ENCODE peak calls at places on chromosome 13, in four cellular contexts. B is SK-N-SH, U is K562, O is HepG2. V is an unnamed sample.

GRCh38 chr13:45207319-45207718 is 6.5 kb upstream of the KCTD4 start:
- DNase-seq in B (no peak), U (no peak), O (no peak), V (no peak)

GRCh38 chr13:45807520-45808099 is 43.9 kb downstream of the SIAH3 start:
- DNase-seq in U (peak), O (peak), B (peak), V (peak)

GRCh38 chr13:110965038-110965754 is 50.3 kb upstream of the ANKRD10 start:
- DNase-seq in B (no peak), O (peak), U (peak), V (peak)

GRCh38 chr13:30866692-30867669 is 39.1 kb upstream of the MEDAG start:
- DNase-seq in U (no peak), O (no peak), B (peak), V (no peak)

GRCh38 chr13:48531416-48532145 is 1.3 kb downstream of the RCBTB2 start:
- DNase-seq in B (no peak), O (peak), U (no peak), V (no peak)

GRCh38 chr13:31096624-31097302 is 64.9 kb downstream of the HSPH1 start:
- DNase-seq in O (no peak), U (no peak), B (no peak), V (no peak)

GRCh38 chr13:47036291-47037008 is 139.6 kb upstream of the HTR2A start:
- DNase-seq in U (no peak), B (no peak), O (no peak), V (no peak)

GRCh38 chr13:75544681-75545333 is 4.8 kb upstream of the UCHL3 start:
- DNase-seq in O (peak), U (no peak), B (no peak), V (no peak)

GRCh38 chr13:55234311-55234710 is 1906.4 kb upstream of the PRR20A start:
- DNase-seq in O (no peak), B (no peak), U (no peak), V (no peak)

GRCh38 chr13:26785845-26786630 is 25.5 kb upstream of the GPR12 start:
- DNase-seq in U (no peak), B (no peak), O (no peak), V (no peak)

GRCh38 chr13:40946485-40946884 is 72.6 kb downstream of the ELF1 start:
- DNase-seq in U (no peak), O (no peak), B (no peak), V (no peak)

GRCh38 chr13:90867336-90867683 is 480.2 kb upstream of the MIR17HG start:
- DNase-seq in U (peak), O (peak), B (peak), V (peak)

GRCh38 chr13:105979586-105979985 is 555.9 kb downstream of the EFNB2 start:
- DNase-seq in O (no peak), U (no peak), B (no peak), V (no peak)

GRCh38 chr13:105598551-105598950 is 936.9 kb downstream of the EFNB2 start:
- DNase-seq in U (no peak), O (no peak), B (no peak), V (no peak)

GRCh38 chr13:44667950-44668349 is 91.8 kb upstream of the TSC22D1 start:
- DNase-seq in O (no peak), U (no peak), B (no peak), V (no peak)

GRCh38 chr13:106336663-106337062 is 198.8 kb downstream of the EFNB2 start:
- DNase-seq in B (no peak), O (no peak), U (no peak), V (no peak)

GRCh38 chr13:51577690-51578089 is 6.6 kb upstream of the WDFY2 start:
- DNase-seq in O (no peak), B (no peak), U (no peak), V (no peak)

GRCh38 chr13:59281453-59281852 is 882.3 kb downstream of the DIAPH3 start:
- DNase-seq in O (no peak), B (no peak), U (no peak), V (no peak)

GRCh38 chr13:49279112-49279511 is 31.4 kb downstream of the CDADC1 start:
- DNase-seq in B (no peak), U (no peak), O (no peak), V (no peak)

GRCh38 chr13:76692326-76692725 is 193.9 kb downstream of the KCTD12 start:
- DNase-seq in O (no peak), B (no peak), U (no peak), V (no peak)

GRCh38 chr13:99303863-99304521 is 3.2 kb downstream of the GPR183 start:
- DNase-seq in O (no peak), U (no peak), B (no peak), V (no peak)

GRCh38 chr13:97125051-97125809 is 96.9 kb upstream of the MBNL2 start:
- DNase-seq in O (peak), B (peak), U (no peak), V (peak)

GRCh38 chr13:37484056-37484455 is 114.5 kb downstream of the POSTN start:
- DNase-seq in O (no peak), U (no peak), B (no peak), V (no peak)

GRCh38 chr13:75454497-75454896 is 27.5 kb downstream of the TBC1D4 start:
- DNase-seq in B (no peak), U (no peak), O (no peak), V (no peak)

GRCh38 chr13:71867101-71867814 is at the start of gene DACH1:
- DNase-seq in U (no peak), B (peak), O (peak), V (no peak)

GRCh38 chr13:97108535-97108910 is 113.6 kb upstream of the MBNL2 start:
- DNase-seq in B (no peak), U (no peak), O (no peak), V (no peak)

GRCh38 chr13:20848944-20849343 is 53.6 kb downstream of the XPO4 start:
- DNase-seq in B (no peak), O (no peak), U (no peak), V (no peak)

GRCh38 chr13:49620170-49620621 is 8.1 kb upstream of the ARL11 start:
- DNase-seq in B (no peak), U (no peak), O (no peak), V (no peak)

GRCh38 chr13:49652691-49653305 is 24.5 kb downstream of the ARL11 start:
- DNase-seq in U (peak), B (peak), O (peak), V (peak)

GRCh38 chr13:99280166-99280565 is 22.0 kb upstream of the GPR18 start:
- DNase-seq in B (no peak), O (no peak), U (no peak), V (no peak)

GRCh38 chr13:107553838-107554237 is 661.5 kb downstream of the LIG4 start:
- DNase-seq in U (no peak), O (no peak), B (peak), V (no peak)

GRCh38 chr13:110308377-110309158 is 1.5 kb downstream of the COL4A2 start:
- DNase-seq in B (peak), O (no peak), U (no peak), V (no peak)

GRCh38 chr13:26308836-26309235 is 54.9 kb downstream of the CDK8 start:
- DNase-seq in U (no peak), B (no peak), O (no peak), V (no peak)

GRCh38 chr13:34011552-34012085 is 193.7 kb downstream of the RFC3 start:
- DNase-seq in B (no peak), U (no peak), O (peak), V (no peak)

GRCh38 chr13:73273276-73273675 is 214.5 kb downstream of the KLF5 start:
- DNase-seq in O (no peak), B (no peak), U (no peak), V (no peak)

GRCh38 chr13:48730971-48731658 is 77.4 kb downstream of the CYSLTR2 start:
- DNase-seq in U (no peak), O (no peak), B (no peak), V (peak)

GRCh38 chr13:103275079-103275478 is 208.9 kb upstream of the SLC10A2 start:
- DNase-seq in U (no peak), O (no peak), B (no peak), V (no peak)

GRCh38 chr13:108306768-108307332 is 37.3 kb downstream of the TNFSF13B start:
- DNase-seq in O (no peak), U (no peak), B (no peak), V (no peak)

GRCh38 chr13:102879793-102880499 is 34.1 kb downstream of the ERCC5 start:
- DNase-seq in U (no peak), O (no peak), B (no peak), V (no peak)

GRCh38 chr13:107192289-107192688 is 624.4 kb upstream of the ARGLU1 start:
- DNase-seq in U (no peak), B (no peak), O (peak), V (no peak)

GRCh38 chr13:63201493-63201892 is 1785.8 kb upstream of the PCDH20 start:
- DNase-seq in O (no peak), B (no peak), U (no peak), V (no peak)

GRCh38 chr13:63198076-63198475 is 1782.4 kb upstream of the PCDH20 start:
- DNase-seq in B (no peak), O (no peak), U (no peak), V (no peak)
- TF ChIP-seq ELF1 in B (no peak), O (no peak), U (no peak), V (no peak)

GRCh38 chr13:113366031-113366588 is 2.2 kb upstream of the GRTP1 start:
- DNase-seq in U (no peak), B (no peak), O (no peak), V (no peak)
- TF ChIP-seq REST in U (no peak), B (no peak), O (no peak), V (no peak)

DNA sequence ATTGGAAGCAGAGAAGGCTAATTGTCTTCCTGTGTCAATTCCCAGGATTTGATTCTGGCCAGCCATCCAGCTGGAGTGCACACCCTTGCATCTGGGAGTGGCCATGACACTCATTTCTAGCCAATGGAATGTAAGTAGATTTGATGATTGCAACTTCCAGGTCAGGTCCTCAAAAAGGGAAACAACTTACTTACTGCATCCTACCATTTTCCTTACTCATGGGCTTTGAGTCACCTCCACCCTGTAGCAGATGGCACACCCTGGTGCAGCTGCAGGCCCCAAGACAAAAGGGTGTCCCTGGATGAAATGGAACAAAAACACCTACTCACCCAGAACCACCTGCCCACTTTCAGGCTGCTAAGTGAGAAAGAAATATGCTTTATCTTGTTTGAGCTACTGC is 27.3 kb upstream of the MPHOSPH8 start:
- DNase-seq in O (no peak), B (no peak), U (no peak), V (no peak)
- TF ChIP-seq ELF1 in O (no peak), B (no peak), U (no peak), V (no peak)

GRCh38 chr13:42123600-42123999 is 75.2 kb downstream of the DGKH start:
- DNase-seq in U (no peak), O (no peak), B (no peak), V (no peak)
- TF ChIP-seq REST in U (no peak), O (no peak), B (no peak), V (no peak)

GRCh38 chr13:23159205-23159586 is 21.6 kb upstream of the SGCG start:
- DNase-seq in B (peak), O (peak), U (peak), V (no peak)
- TF ChIP-seq ELF1 in B (no peak), O (no peak), U (no peak), V (no peak)

DNA sequence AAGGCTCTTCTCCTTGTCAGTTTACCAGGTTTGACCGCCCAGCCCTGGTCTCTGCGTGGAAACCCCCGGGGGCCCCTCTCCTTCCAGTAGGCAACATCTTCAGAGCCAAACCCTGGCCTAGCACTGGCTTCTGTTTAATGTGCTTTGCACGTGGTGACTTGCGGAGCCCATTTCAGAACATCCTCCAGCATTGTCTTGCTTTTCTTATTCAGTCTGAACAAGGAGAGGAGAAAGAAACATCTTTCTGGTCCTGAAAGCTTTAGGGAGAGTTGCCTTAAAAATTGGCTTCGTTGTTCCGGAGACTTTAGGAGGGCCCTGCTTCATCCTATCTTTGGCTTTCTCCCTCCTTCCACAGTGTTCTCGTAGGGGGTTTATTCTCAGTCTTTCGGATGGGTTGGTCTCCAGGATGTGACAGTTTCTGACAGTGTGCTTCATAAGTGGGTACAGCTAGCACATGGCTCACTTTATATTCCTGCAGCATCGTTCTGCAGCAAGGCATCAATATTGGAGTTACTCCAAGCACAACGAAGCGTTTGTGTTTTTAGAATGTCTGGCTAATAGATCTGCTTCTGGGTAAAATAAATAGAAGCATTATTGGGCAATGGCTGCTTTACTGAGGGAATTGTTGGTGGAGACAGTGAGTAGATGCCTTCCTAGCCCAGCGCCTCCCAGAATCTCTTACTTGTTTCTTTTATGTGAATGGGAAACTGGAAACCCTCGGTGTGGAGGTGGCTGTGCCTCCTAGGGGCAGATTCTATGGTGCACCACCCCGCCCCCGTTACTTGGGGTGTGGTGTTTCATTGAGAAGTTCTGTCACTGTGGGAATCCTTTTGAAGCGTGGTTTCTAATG is 1.8 kb downstream of the FARP1 start:
- DNase-seq in U (no peak), O (peak), B (peak), V (peak)
- TF ChIP-seq REST in U (no peak), O (no peak), B (no peak), V (no peak)

V was measured in HCT116.